ENCODE peak calls at places on chromosome 11, in four cellular contexts. One of them, this sample, is unnamed.

GRCh38 chr11:76160856-76161255 is 45.4 kb downstream of the WNT11 start:
- DNase-seq in IMR-90: no peak
- DNase-seq in H9: no peak
- DNase-seq in OCI-LY7: no peak
- DNase-seq in this sample: no peak

GRCh38 chr11:114019046-114019445 is 40.5 kb upstream of the ZBTB16 start:
- DNase-seq in IMR-90: no peak
- DNase-seq in H9: no peak
- DNase-seq in OCI-LY7: no peak
- DNase-seq in this sample: no peak

GRCh38 chr11:69079891-69080290 is 31.2 kb downstream of the TPCN2 start:
- DNase-seq in IMR-90: no peak
- DNase-seq in H9: no peak
- DNase-seq in OCI-LY7: no peak
- DNase-seq in this sample: no peak

GRCh38 chr11:114060402-114061052 is 1.0 kb downstream of the ZBTB16 start:
- DNase-seq in IMR-90: no peak
- DNase-seq in H9: peak; percentile 42
- DNase-seq in OCI-LY7: no peak
- DNase-seq in this sample: no peak

GRCh38 chr11:78961938-78962701 is 387.5 kb upstream of the NARS2 start:
- DNase-seq in IMR-90: peak; percentile 48
- DNase-seq in H9: peak; percentile 91
- DNase-seq in OCI-LY7: no peak
- DNase-seq in this sample: no peak

GRCh38 chr11:10122337-10123197 is 171.5 kb downstream of the SBF2 start:
- DNase-seq in IMR-90: peak; percentile 57
- DNase-seq in H9: no peak
- DNase-seq in OCI-LY7: no peak
- DNase-seq in this sample: no peak

GRCh38 chr11:70455354-70455753 is 57.0 kb downstream of the CTTN start:
- DNase-seq in IMR-90: no peak
- DNase-seq in H9: no peak
- DNase-seq in OCI-LY7: no peak
- DNase-seq in this sample: no peak

GRCh38 chr11:9776203-9776602 is 112.3 kb downstream of the SWAP70 start:
- DNase-seq in IMR-90: no peak
- DNase-seq in H9: no peak
- DNase-seq in OCI-LY7: no peak
- DNase-seq in this sample: no peak

GRCh38 chr11:47161134-47161854 is 15.4 kb downstream of the ARFGAP2 start:
- DNase-seq in IMR-90: peak; percentile 69
- DNase-seq in H9: peak; percentile 88
- DNase-seq in OCI-LY7: peak; percentile 89
- DNase-seq in this sample: peak; percentile 46

GRCh38 chr11:96014234-96014633 is 90.3 kb upstream of the MTMR2 start:
- DNase-seq in IMR-90: peak; percentile 61
- DNase-seq in H9: no peak
- DNase-seq in OCI-LY7: no peak
- DNase-seq in this sample: peak; percentile 35

GRCh38 chr11:15472405-15472799 is 357.7 kb downstream of the INSC start:
- DNase-seq in IMR-90: no peak
- DNase-seq in H9: no peak
- DNase-seq in OCI-LY7: no peak
- DNase-seq in this sample: no peak

GRCh38 chr11:130449246-130449990 is 973 bp downstream of the ADAMTS15 start:
- DNase-seq in IMR-90: no peak
- DNase-seq in H9: no peak
- DNase-seq in OCI-LY7: no peak
- DNase-seq in this sample: no peak

GRCh38 chr11:111911563-111912401 is at the start of gene CRYAB:
- DNase-seq in IMR-90: peak; percentile 82
- DNase-seq in H9: peak; percentile 39
- DNase-seq in OCI-LY7: no peak
- DNase-seq in this sample: no peak

GRCh38 chr11:10305262-10305963 is 540 bp downstream of the ADM start:
- DNase-seq in IMR-90: peak; percentile 9
- DNase-seq in H9: peak; percentile 55
- DNase-seq in OCI-LY7: no peak
- DNase-seq in this sample: peak; percentile 20

GRCh38 chr11:86706341-86707131 is 34.1 kb upstream of the ME3 start:
- DNase-seq in IMR-90: no peak
- DNase-seq in H9: no peak
- DNase-seq in OCI-LY7: no peak
- DNase-seq in this sample: no peak

GRCh38 chr11:83819936-83820549 is 533.9 kb upstream of the CCDC90B start:
- DNase-seq in IMR-90: peak; percentile 79
- DNase-seq in H9: no peak
- DNase-seq in OCI-LY7: peak; percentile 49
- DNase-seq in this sample: peak; percentile 64

GRCh38 chr11:68643576-68643975 is 40.8 kb upstream of the GAL start:
- DNase-seq in IMR-90: peak; percentile 21
- DNase-seq in H9: no peak
- DNase-seq in OCI-LY7: no peak
- DNase-seq in this sample: peak; percentile 24

GRCh38 chr11:69874178-69874983 is 55.2 kb upstream of the FGF3 start:
- DNase-seq in IMR-90: no peak
- DNase-seq in H9: peak; percentile 19
- DNase-seq in OCI-LY7: no peak
- DNase-seq in this sample: no peak

GRCh38 chr11:15200696-15201095 is 86.0 kb downstream of the INSC start:
- DNase-seq in IMR-90: no peak
- DNase-seq in H9: no peak
- DNase-seq in OCI-LY7: no peak
- DNase-seq in this sample: no peak

GRCh38 chr11:121391914-121392313 is 60.2 kb upstream of the SORL1 start:
- DNase-seq in IMR-90: no peak
- DNase-seq in H9: no peak
- DNase-seq in OCI-LY7: no peak
- DNase-seq in this sample: no peak
- H4K20me1 ChIP-seq in IMR-90: no peaks in the 10 kb centered on the region
- H4K20me1 ChIP-seq in H9: no peaks in the 10 kb centered on the region
- H4K20me1 ChIP-seq in OCI-LY7: no peaks in the 10 kb centered on the region
- H4K20me1 ChIP-seq in this sample: no peaks in the 10 kb centered on the region

GRCh38 chr11:73582636-73583035 is 15.3 kb downstream of the FAM168A start:
- DNase-seq in IMR-90: no peak
- DNase-seq in H9: no peak
- DNase-seq in OCI-LY7: no peak
- DNase-seq in this sample: no peak

GRCh38 chr11:73579641-73580434 is 18.1 kb downstream of the FAM168A start:
- DNase-seq in IMR-90: peak; percentile 18
- DNase-seq in H9: no peak
- DNase-seq in OCI-LY7: no peak
- DNase-seq in this sample: no peak

GRCh38 chr11:73576226-73576625 is 21.7 kb downstream of the FAM168A start:
- DNase-seq in IMR-90: no peak
- DNase-seq in H9: no peak
- DNase-seq in OCI-LY7: no peak
- DNase-seq in this sample: no peak

GRCh38 chr11:73578786-73579185 is 19.1 kb downstream of the FAM168A start:
- DNase-seq in IMR-90: no peak
- DNase-seq in H9: no peak
- DNase-seq in OCI-LY7: no peak
- DNase-seq in this sample: no peak

GRCh38 chr11:73577496-73577917 is 20.4 kb downstream of the FAM168A start:
- DNase-seq in IMR-90: peak; percentile 78
- DNase-seq in H9: no peak
- DNase-seq in OCI-LY7: no peak
- DNase-seq in this sample: no peak
- H4K20me1 ChIP-seq in IMR-90: peaks cover 19% of the 10 kb centered on the region
- H4K20me1 ChIP-seq in H9: no peaks in the 10 kb centered on the region
- H4K20me1 ChIP-seq in OCI-LY7: no peaks in the 10 kb centered on the region
- H4K20me1 ChIP-seq in this sample: no peaks in the 10 kb centered on the region

DNA sequence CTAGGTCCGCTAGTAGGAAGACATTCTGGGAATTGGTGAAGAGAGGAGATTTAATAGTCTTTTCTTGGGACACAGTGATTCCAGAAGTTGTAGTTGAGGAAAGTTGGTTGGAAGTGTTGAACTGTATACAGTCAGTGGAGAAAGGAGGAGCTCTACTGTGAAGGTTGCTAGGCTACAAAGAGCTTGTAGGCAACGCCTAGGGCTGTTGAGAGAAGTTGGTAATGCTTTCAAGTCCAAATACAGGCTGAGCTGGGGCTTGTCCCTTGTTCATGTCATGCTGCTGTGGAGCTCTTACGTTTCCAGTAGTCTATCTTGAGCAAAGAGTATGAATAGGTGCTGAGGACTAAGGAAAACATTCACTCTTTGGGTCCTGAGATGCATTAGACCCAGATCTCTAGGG is 1.1 kb downstream of the TBCEL start:
- DNase-seq in IMR-90: peak; percentile 9
- DNase-seq in H9: no peak
- DNase-seq in OCI-LY7: no peak
- DNase-seq in this sample: no peak
- H4K20me1 ChIP-seq in IMR-90: peaks cover 17% of the 10 kb centered on the region
- H4K20me1 ChIP-seq in H9: no peaks in the 10 kb centered on the region
- H4K20me1 ChIP-seq in OCI-LY7: no peaks in the 10 kb centered on the region
- H4K20me1 ChIP-seq in this sample: no peaks in the 10 kb centered on the region

GRCh38 chr11:62881579-62882427 is 1.1 kb downstream of the SLC3A2 start:
- DNase-seq in IMR-90: peak; percentile 97
- DNase-seq in H9: no peak
- DNase-seq in OCI-LY7: peak; percentile 93
- DNase-seq in this sample: peak; percentile 93

GRCh38 chr11:62882811-62883496 is 2.3 kb downstream of the SLC3A2 start:
- DNase-seq in IMR-90: no peak
- DNase-seq in H9: no peak
- DNase-seq in OCI-LY7: no peak
- DNase-seq in this sample: no peak

GRCh38 chr11:62885137-62885536 is 4.4 kb downstream of the SLC3A2 start:
- DNase-seq in IMR-90: no peak
- DNase-seq in H9: no peak
- DNase-seq in OCI-LY7: no peak
- DNase-seq in this sample: no peak

GRCh38 chr11:62882428-62882742 is 1.7 kb downstream of the SLC3A2 start:
- DNase-seq in IMR-90: no peak
- DNase-seq in H9: no peak
- DNase-seq in OCI-LY7: no peak
- DNase-seq in this sample: no peak

DNA sequence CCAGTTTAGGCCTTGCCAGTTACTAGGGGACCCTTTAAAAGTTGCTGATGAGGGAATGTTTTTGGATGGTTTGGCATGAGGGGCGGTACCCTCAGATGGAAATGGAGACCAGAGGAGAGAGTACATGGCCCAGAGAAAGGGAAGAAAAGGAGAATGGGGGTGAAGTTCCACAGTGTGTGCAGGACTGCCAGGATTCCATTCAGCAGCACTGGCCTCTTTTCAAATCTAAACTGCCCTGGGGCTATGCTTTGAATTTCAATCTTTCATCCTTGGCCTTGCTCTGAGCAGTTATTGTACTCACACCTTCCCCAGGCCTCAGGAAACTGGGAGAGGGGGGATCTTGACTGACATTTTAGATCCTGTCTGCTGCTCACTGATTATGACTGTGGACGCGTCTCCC is 3.0 kb downstream of the SLC3A2 start:
- DNase-seq in IMR-90: no peak
- DNase-seq in H9: no peak
- DNase-seq in OCI-LY7: no peak
- DNase-seq in this sample: no peak
- H4K20me1 ChIP-seq in IMR-90: peaks cover 68% of the 10 kb centered on the region
- H4K20me1 ChIP-seq in H9: no peaks in the 10 kb centered on the region
- H4K20me1 ChIP-seq in OCI-LY7: peaks cover 11% of the 10 kb centered on the region
- H4K20me1 ChIP-seq in this sample: peaks cover 24% of the 10 kb centered on the region

DNA sequence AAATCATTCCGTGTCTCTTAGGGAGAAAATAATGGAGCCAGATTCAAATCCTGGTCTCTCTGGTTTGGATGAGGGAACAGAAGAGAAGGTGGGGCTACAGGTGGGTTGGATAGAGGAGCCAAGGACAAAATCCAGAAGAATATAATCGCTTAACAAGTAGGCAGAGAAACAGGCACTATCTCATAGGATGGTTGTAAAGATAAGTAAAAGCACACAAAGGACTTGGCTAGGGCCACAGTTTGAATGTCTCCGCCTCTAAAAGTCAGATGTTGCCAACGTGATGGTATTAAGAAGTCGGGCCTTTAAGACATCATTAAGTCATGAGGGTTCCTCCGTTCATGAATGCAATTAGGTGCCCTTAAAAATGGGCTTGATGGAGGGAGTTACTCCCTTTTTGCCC is 42.8 kb downstream of the SIK3 start:
- DNase-seq in IMR-90: no peak
- DNase-seq in H9: no peak
- DNase-seq in OCI-LY7: no peak
- DNase-seq in this sample: no peak
- H4K20me1 ChIP-seq in IMR-90: peaks cover 23% of the 10 kb centered on the region
- H4K20me1 ChIP-seq in H9: no peaks in the 10 kb centered on the region
- H4K20me1 ChIP-seq in OCI-LY7: peaks cover 11% of the 10 kb centered on the region
- H4K20me1 ChIP-seq in this sample: peaks cover 5% of the 10 kb centered on the region

GRCh38 chr11:77431813-77432212 is 42.1 kb downstream of the PAK1 start:
- DNase-seq in IMR-90: no peak
- DNase-seq in H9: no peak
- DNase-seq in OCI-LY7: no peak
- DNase-seq in this sample: no peak
- H4K20me1 ChIP-seq in IMR-90: no peaks in the 10 kb centered on the region
- H4K20me1 ChIP-seq in H9: no peaks in the 10 kb centered on the region
- H4K20me1 ChIP-seq in OCI-LY7: no peaks in the 10 kb centered on the region
- H4K20me1 ChIP-seq in this sample: no peaks in the 10 kb centered on the region

This sample was measured in MM.1S.